ENCODE peak calls at places on chromosome 4, in four cellular contexts. Q is SK-N-SH, D is HepG2, V is HCT116. O is an unnamed sample.

GRCh38 chr4:153643406-153644016 is 40.6 kb upstream of the TLR2 start:
- DNase-seq in D (peak; percentile 66), V (peak; percentile 46), Q (peak; percentile 69), O (no peak)

GRCh38 chr4:72631296-72631695 is 62.3 kb upstream of the ADAMTS3 start:
- DNase-seq in V (no peak), Q (peak; percentile 8), D (no peak), O (no peak)

GRCh38 chr4:120156115-120156718 is 89.6 kb upstream of the MAD2L1 start:
- DNase-seq in D (peak; percentile 58), Q (peak; percentile 1), V (peak; percentile 83), O (peak; percentile 77)

GRCh38 chr4:169383724-169384123 is 113.0 kb upstream of the SH3RF1 start:
- DNase-seq in V (no peak), Q (no peak), D (no peak), O (no peak)

GRCh38 chr4:181957088-181957487 is 286.1 kb upstream of the TENM3 start:
- DNase-seq in V (no peak), D (no peak), Q (no peak), O (no peak)

GRCh38 chr4:98838977-98839618 is 89.8 kb downstream of the EIF4E start:
- DNase-seq in V (peak; percentile 32), Q (peak; percentile 20), D (no peak), O (no peak)

GRCh38 chr4:84826681-84827080 is 139.8 kb downstream of the WDFY3 start:
- DNase-seq in Q (peak; percentile 17), V (no peak), D (no peak), O (no peak)

GRCh38 chr4:101020956-101021355 is 326.4 kb downstream of the PPP3CA start:
- DNase-seq in Q (no peak), D (no peak), V (peak; percentile 79), O (no peak)

GRCh38 chr4:173537628-173538147 is 7.7 kb upstream of the HAND2 start:
- DNase-seq in Q (no peak), D (no peak), V (no peak), O (no peak)

GRCh38 chr4:74400395-74400794 is 35.5 kb downstream of the EREG start:
- DNase-seq in Q (no peak), V (no peak), D (no peak), O (no peak)

GRCh38 chr4:157217708-157218107 is 2.8 kb upstream of the GRIA2 start:
- DNase-seq in D (peak; percentile 3), V (peak; percentile 18), Q (peak; percentile 32), O (no peak)

GRCh38 chr4:71497078-71497477 is 158.3 kb downstream of the SLC4A4 start:
- DNase-seq in Q (no peak), D (no peak), V (no peak), O (no peak)

GRCh38 chr4:125191252-125191651 is 123.5 kb upstream of the FAT4 start:
- DNase-seq in Q (no peak), V (no peak), D (no peak), O (no peak)

GRCh38 chr4:53186714-53187358 is 179.0 kb downstream of the SCFD2 start:
- DNase-seq in Q (no peak), V (no peak), D (no peak), O (no peak)
- H3K9ac ChIP-seq in Q (no peak overlapping the region), V (no peak overlapping the region), D (no peak overlapping the region), O (no peak overlapping the region)

GRCh38 chr4:2363056-2363719 is 55.3 kb downstream of the ZFYVE28 start:
- DNase-seq in D (peak; percentile 36), Q (no peak), V (no peak), O (no peak)
- H3K27ac ChIP-seq in D (no peak overlapping the region), Q (no peak overlapping the region), V (no peak overlapping the region), O (no peak overlapping the region)

GRCh38 chr4:76595435-76595834 is 160.4 kb downstream of the SHROOM3 start:
- DNase-seq in D (no peak), V (no peak), Q (no peak), O (no peak)

GRCh38 chr4:76591992-76592391 is 157.0 kb downstream of the SHROOM3 start:
- DNase-seq in Q (no peak), V (no peak), D (no peak), O (no peak)

GRCh38 chr4:76596713-76597112 is 161.7 kb downstream of the SHROOM3 start:
- DNase-seq in D (no peak), Q (no peak), V (no peak), O (no peak)

GRCh38 chr4:76590847-76591281 is 155.8 kb downstream of the SHROOM3 start:
- DNase-seq in D (no peak), Q (no peak), V (no peak), O (no peak)

DNA sequence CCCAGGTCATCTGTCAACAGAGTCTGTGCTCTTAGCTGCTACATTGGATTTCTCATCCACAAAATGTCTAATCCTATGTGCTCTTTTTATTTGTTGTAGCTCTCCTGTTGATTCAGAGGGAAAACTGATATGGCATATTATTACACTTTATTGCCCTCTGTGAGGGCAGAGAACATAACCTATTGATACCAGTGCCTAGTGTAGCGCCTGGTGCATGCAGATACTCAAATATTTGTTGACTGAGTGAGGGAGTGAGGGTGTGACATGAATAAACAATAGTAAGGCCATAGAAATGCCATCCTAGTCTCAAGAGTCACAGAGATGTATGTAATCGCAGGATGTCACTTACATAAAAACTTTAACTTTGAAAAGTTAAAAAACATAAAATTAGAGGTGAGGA is 159.1 kb downstream of the SHROOM3 start:
- DNase-seq in V (no peak), D (no peak), Q (no peak), O (no peak)
- TF ChIP-seq POLR2AphosphoS5 in V (no peak), D (no peak), Q (no peak), O (no peak)

GRCh38 chr4:160701671-160702070 is 1462.1 kb downstream of the FSTL5 start:
- DNase-seq in D (no peak), Q (no peak), V (no peak), O (no peak)
- H3K9ac ChIP-seq in D (no peak overlapping the region), Q (no peak overlapping the region), V (no peak overlapping the region), O (no peak overlapping the region)

GRCh38 chr4:123484291-123484926 is 87.8 kb downstream of the SPRY1 start:
- DNase-seq in Q (no peak), D (peak; percentile 51), V (no peak), O (no peak)

GRCh38 chr4:123477804-123478209 is 81.2 kb downstream of the SPRY1 start:
- DNase-seq in D (peak; percentile 41), Q (no peak), V (no peak), O (no peak)

GRCh38 chr4:123479944-123480343 is 83.3 kb downstream of the SPRY1 start:
- DNase-seq in D (peak; percentile 95), V (no peak), Q (no peak), O (no peak)

GRCh38 chr4:123478859-123479345 is 82.3 kb downstream of the SPRY1 start:
- DNase-seq in D (peak; percentile 100), V (peak; percentile 64), Q (no peak), O (no peak)

DNA sequence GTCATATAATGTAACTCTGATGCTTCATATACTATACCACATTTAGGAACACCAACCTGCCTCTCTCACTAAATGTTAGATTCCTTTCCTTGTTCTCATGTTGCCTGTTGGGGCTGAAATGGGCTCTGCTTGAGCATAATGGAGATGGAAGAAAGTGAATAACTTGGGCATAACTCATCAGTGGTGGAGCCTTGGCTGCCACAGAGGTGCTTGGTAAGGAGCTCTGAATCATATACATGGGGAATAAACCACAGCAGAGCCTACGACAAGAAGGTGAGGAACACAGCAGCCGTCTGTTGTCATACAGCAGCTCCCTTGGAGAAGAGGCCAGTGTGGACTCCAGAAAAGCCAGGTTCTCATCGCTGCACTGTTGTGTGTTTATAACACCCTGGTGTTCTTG is 84.4 kb downstream of the SPRY1 start:
- DNase-seq in D (no peak), Q (no peak), V (no peak), O (no peak)
- H3K27ac ChIP-seq in D (peak overlapping the region; percentile 10), Q (no peak overlapping the region), V (no peak overlapping the region), O (no peak overlapping the region)

GRCh38 chr4:77209936-77210335 is 52.9 kb downstream of the CCNG2 start:
- DNase-seq in V (no peak), Q (no peak), D (no peak), O (no peak)
- TF ChIP-seq POLR2AphosphoS5 in V (no peak), Q (no peak), D (no peak), O (no peak)

GRCh38 chr4:39621582-39621981 is 17.1 kb downstream of the SMIM14 start:
- DNase-seq in D (peak; percentile 88), V (peak; percentile 51), Q (no peak), O (no peak)

GRCh38 chr4:39631700-39632079 is 7.0 kb downstream of the SMIM14 start:
- DNase-seq in V (no peak), D (no peak), Q (no peak), O (no peak)

GRCh38 chr4:39626913-39627312 is 11.8 kb downstream of the SMIM14 start:
- DNase-seq in D (no peak), Q (no peak), V (no peak), O (no peak)

GRCh38 chr4:39626261-39626660 is 12.4 kb downstream of the SMIM14 start:
- DNase-seq in Q (no peak), V (no peak), D (no peak), O (no peak)

DNA sequence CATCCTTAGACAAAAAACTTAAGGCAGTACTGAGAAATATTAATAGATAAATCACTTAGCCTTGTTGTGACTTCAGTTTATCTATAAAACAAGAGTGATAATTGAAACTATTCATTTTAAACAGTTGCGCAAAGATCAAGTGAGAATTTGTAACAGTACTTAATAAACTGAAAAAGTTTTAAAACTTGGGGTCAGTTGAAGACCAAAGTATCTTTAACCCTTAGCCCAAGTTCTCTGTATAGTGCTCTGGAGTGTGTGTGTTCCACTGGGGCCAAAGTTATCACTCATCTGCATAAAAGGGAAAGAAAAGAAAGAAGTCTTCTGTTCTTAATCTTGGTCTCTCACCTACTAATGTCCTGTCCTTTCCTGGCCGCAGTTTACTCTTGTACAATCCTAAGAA is 11.3 kb downstream of the SMIM14 start:
- DNase-seq in V (no peak), Q (no peak), D (peak; percentile 22), O (no peak)
- H3K9ac ChIP-seq in V (no peak overlapping the region), Q (no peak overlapping the region), D (no peak overlapping the region), O (no peak overlapping the region)

GRCh38 chr4:92433272-92433758 is 129.5 kb downstream of the GRID2 start:
- DNase-seq in V (no peak), D (no peak), Q (no peak), O (no peak)
- H3K27ac ChIP-seq in V (no peak overlapping the region), D (no peak overlapping the region), Q (no peak overlapping the region), O (no peak overlapping the region)

GRCh38 chr4:13659341-13660070 is 32.0 kb upstream of the BOD1L1 start:
- DNase-seq in V (no peak), Q (peak; percentile 79), D (no peak), O (no peak)
- TF ChIP-seq POLR2AphosphoS5 in V (no peak), Q (peak; percentile 15), D (no peak), O (no peak)

O was measured in SK-N-MC.